ENCODE peak calls at places on chromosomes 1 and 21, in four cellular contexts. One of them, this sample, is unnamed.

GRCh38 chr1:53047737-53048344 is 14.2 kb upstream of the PODN start:
- DNase-seq in K562: no peak
- DNase-seq in thoracic aorta: no peak
- DNase-seq in upper lobe of left lung: no peak
- DNase-seq in this sample: peak; percentile 75

GRCh38 chr1:222521299-222522104 is 26.4 kb downstream of the HHIPL2 start:
- DNase-seq in K562: no peak
- DNase-seq in thoracic aorta: no peak
- DNase-seq in upper lobe of left lung: no peak
- DNase-seq in this sample: peak; percentile 76

GRCh38 chr21:45974073-45975016 is 7.2 kb upstream of the COL6A1 start:
- DNase-seq in upper lobe of left lung: no peak
- DNase-seq in thoracic aorta: no peak
- DNase-seq in K562: peak; percentile 55
- DNase-seq in this sample: peak; percentile 71

GRCh38 chr1:198167436-198167934 is 10.7 kb downstream of the NEK7 start:
- DNase-seq in K562: peak; percentile 36
- DNase-seq in thoracic aorta: no peak
- DNase-seq in upper lobe of left lung: no peak
- DNase-seq in this sample: peak; percentile 65

GRCh38 chr1:180646093-180646492 is 14.3 kb downstream of the XPR1 start:
- DNase-seq in thoracic aorta: no peak
- DNase-seq in K562: no peak
- DNase-seq in upper lobe of left lung: no peak
- DNase-seq in this sample: no peak

GRCh38 chr1:204623365-204623893 is 62.1 kb downstream of the LRRN2 start:
- DNase-seq in upper lobe of left lung: no peak
- DNase-seq in thoracic aorta: no peak
- DNase-seq in K562: peak; percentile 95
- DNase-seq in this sample: peak; percentile 59

GRCh38 chr1:240946926-240947325 is 335.0 kb upstream of the GREM2 start:
- DNase-seq in K562: peak; percentile 22
- DNase-seq in thoracic aorta: no peak
- DNase-seq in upper lobe of left lung: no peak
- DNase-seq in this sample: peak; percentile 69

GRCh38 chr1:58249729-58250586 is 296.6 kb downstream of the OMA1 start:
- DNase-seq in K562: no peak
- DNase-seq in thoracic aorta: no peak
- DNase-seq in upper lobe of left lung: no peak
- DNase-seq in this sample: peak; percentile 37

GRCh38 chr1:20702416-20702815 is 15.4 kb downstream of the KIF17 start:
- DNase-seq in thoracic aorta: no peak
- DNase-seq in upper lobe of left lung: no peak
- DNase-seq in K562: no peak
- DNase-seq in this sample: peak; percentile 48

GRCh38 chr1:117635805-117636204 is 30.0 kb downstream of the TENT5C start:
- DNase-seq in thoracic aorta: no peak
- DNase-seq in upper lobe of left lung: no peak
- DNase-seq in K562: no peak
- DNase-seq in this sample: no peak

GRCh38 chr1:228374711-228375577 is 31.7 kb downstream of the TRIM11 start:
- DNase-seq in upper lobe of left lung: no peak
- DNase-seq in thoracic aorta: peak; percentile 19
- DNase-seq in K562: no peak
- DNase-seq in this sample: peak; percentile 100

GRCh38 chr1:115469703-115470476 is 131.8 kb upstream of the NGF start:
- DNase-seq in upper lobe of left lung: peak; percentile 49
- DNase-seq in K562: peak; percentile 85
- DNase-seq in thoracic aorta: no peak
- DNase-seq in this sample: peak; percentile 51

GRCh38 chr21:42343963-42344510 is 6.8 kb downstream of the TFF2 start:
- DNase-seq in thoracic aorta: no peak
- DNase-seq in upper lobe of left lung: no peak
- DNase-seq in K562: no peak
- DNase-seq in this sample: no peak

GRCh38 chr1:78079580-78079979 is 33.8 kb downstream of the GIPC2 start:
- DNase-seq in upper lobe of left lung: no peak
- DNase-seq in K562: no peak
- DNase-seq in thoracic aorta: no peak
- DNase-seq in this sample: peak; percentile 60

GRCh38 chr1:85340427-85340826 is 64.0 kb upstream of the BCL10 start:
- DNase-seq in upper lobe of left lung: no peak
- DNase-seq in thoracic aorta: no peak
- DNase-seq in K562: no peak
- DNase-seq in this sample: no peak

GRCh38 chr1:76867342-76868130 is at the start of gene ST6GALNAC5:
- DNase-seq in thoracic aorta: no peak
- DNase-seq in upper lobe of left lung: no peak
- DNase-seq in K562: no peak
- DNase-seq in this sample: peak; percentile 11

GRCh38 chr1:67429011-67429527 is 1.1 kb downstream of the SERBP1 start:
- DNase-seq in thoracic aorta: no peak
- DNase-seq in upper lobe of left lung: no peak
- DNase-seq in K562: no peak
- DNase-seq in this sample: peak; percentile 21

GRCh38 chr1:217630711-217631591 is at the start of the genes GPATCH2 and SPATA17:
- DNase-seq in upper lobe of left lung: peak; percentile 77
- DNase-seq in thoracic aorta: peak; percentile 36
- DNase-seq in K562: peak; percentile 27
- DNase-seq in this sample: peak; percentile 94

DNA sequence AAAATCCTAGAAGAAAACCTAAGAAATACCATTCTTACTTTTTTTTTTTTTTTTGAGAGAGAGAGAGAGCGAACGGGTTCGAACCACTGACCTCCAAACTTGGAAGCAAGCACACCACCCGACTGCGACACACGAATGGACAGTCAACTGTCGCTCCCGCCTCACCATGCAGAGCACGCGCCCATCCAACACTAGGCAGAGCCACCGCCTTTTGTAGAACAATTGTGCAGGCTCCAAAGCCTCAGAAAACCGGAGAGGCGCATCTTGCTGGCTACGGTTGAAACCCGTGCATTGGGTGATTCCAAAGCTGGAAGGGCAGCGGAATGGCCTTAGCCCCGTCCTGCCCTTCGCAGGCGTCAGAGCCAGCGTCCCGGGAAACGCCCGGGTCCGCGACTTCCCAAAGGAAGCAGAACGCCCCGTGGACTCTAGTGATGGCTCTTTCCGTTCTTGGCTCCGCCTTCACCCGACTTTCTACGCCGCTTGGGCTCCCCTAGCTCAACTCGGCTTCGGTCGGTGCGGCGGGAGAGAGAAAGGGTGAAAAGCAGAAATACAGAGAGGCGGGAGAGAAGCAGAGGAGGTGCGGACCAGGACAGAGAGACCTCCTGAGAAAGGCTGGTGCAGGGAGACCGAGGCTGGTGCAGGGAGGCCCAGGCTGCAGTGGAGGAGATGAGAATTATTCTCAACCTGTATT is 99.8 kb downstream of the PRKAB2 start:
- DNase-seq in thoracic aorta: no peak
- DNase-seq in K562: no peak
- DNase-seq in upper lobe of left lung: no peak
- DNase-seq in this sample: no peak
- H3K4me3 ChIP-seq in thoracic aorta: peak overlapping the region; percentile 70
- H3K4me3 ChIP-seq in K562: no peak overlapping the region
- H3K4me3 ChIP-seq in upper lobe of left lung: peak overlapping the region; percentile 33
- H3K4me3 ChIP-seq in this sample: peak overlapping the region; percentile 36

GRCh38 chr1:47948126-47948525 is 49.1 kb downstream of the TRABD2B start:
- DNase-seq in thoracic aorta: no peak
- DNase-seq in upper lobe of left lung: no peak
- DNase-seq in K562: no peak
- DNase-seq in this sample: no peak
- TF ChIP-seq CTCF in thoracic aorta: no peak
- TF ChIP-seq CTCF in upper lobe of left lung: no peak
- TF ChIP-seq CTCF in K562: peak; percentile 32
- TF ChIP-seq CTCF in this sample: no peak

GRCh38 chr1:27427836-27428315 is 35.5 kb downstream of the GPR3 start:
- DNase-seq in upper lobe of left lung: no peak
- DNase-seq in thoracic aorta: no peak
- DNase-seq in K562: no peak
- DNase-seq in this sample: no peak
- H3K4me3 ChIP-seq in upper lobe of left lung: peak overlapping the region; percentile 18
- H3K4me3 ChIP-seq in thoracic aorta: peak overlapping the region; percentile 59
- H3K4me3 ChIP-seq in K562: no peak overlapping the region
- H3K4me3 ChIP-seq in this sample: no peak overlapping the region

DNA sequence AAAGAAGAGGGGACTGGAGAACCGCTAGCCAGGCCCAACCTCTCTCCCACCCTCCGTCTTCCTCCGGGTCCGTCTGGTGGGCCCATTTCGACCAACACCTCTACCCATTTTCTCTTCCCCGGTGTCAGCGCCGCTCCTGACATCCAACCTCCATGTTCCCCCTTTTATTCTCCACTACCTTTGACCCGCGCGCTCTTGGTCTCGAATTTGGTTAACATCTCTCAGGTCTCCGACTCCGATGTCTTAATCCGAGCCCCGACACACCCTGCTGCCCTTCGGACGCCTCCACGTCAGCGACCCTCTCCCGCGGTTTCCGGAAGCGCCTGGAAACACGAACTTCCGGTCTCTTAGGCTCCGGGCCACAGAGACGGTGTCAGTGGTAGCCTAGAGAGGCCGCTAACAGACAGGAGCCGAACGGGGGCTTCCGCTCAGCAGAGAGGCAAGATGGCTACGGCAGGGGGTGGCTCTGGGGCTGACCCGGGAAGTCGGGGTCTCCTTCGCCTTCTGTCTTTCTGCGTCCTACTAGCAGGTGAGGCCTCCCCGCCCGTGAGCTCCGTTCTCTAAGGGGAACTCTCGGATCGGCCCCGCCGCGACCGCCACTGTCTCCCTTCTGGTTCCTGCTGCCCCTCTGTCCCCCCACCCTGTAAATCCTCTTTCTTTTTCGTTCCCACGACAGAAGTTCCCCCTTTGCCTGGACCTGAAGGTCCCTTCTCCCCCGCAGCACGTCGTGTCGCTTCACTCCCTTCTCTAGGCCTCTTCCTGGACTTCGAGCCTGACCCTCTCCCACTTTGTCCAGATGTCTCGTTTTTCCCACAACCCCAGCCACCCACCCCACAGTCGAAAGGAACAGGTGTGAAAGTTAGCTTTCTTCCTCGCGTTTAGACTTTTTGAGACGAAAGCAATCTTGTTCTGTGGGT is at the start of the genes COPA and NCSTN:
- DNase-seq in upper lobe of left lung: peak; percentile 96
- DNase-seq in thoracic aorta: peak; percentile 82
- DNase-seq in K562: peak; percentile 89
- DNase-seq in this sample: peak; percentile 98
- TF ChIP-seq CTCF in upper lobe of left lung: no peak
- TF ChIP-seq CTCF in thoracic aorta: no peak
- TF ChIP-seq CTCF in K562: no peak
- TF ChIP-seq CTCF in this sample: peak; percentile 6

GRCh38 chr1:213061263-213061662 is 10.2 kb downstream of the RPS6KC1 start:
- DNase-seq in thoracic aorta: no peak
- DNase-seq in K562: no peak
- DNase-seq in upper lobe of left lung: no peak
- DNase-seq in this sample: no peak

GRCh38 chr1:213070399-213070798 is 19.4 kb downstream of the RPS6KC1 start:
- DNase-seq in upper lobe of left lung: no peak
- DNase-seq in K562: no peak
- DNase-seq in thoracic aorta: no peak
- DNase-seq in this sample: peak; percentile 81

GRCh38 chr1:213065800-213066199 is 14.8 kb downstream of the RPS6KC1 start:
- DNase-seq in K562: no peak
- DNase-seq in thoracic aorta: no peak
- DNase-seq in upper lobe of left lung: no peak
- DNase-seq in this sample: no peak

GRCh38 chr1:213067366-213067765 is 16.3 kb downstream of the RPS6KC1 start:
- DNase-seq in K562: no peak
- DNase-seq in upper lobe of left lung: no peak
- DNase-seq in thoracic aorta: no peak
- DNase-seq in this sample: peak; percentile 18

DNA sequence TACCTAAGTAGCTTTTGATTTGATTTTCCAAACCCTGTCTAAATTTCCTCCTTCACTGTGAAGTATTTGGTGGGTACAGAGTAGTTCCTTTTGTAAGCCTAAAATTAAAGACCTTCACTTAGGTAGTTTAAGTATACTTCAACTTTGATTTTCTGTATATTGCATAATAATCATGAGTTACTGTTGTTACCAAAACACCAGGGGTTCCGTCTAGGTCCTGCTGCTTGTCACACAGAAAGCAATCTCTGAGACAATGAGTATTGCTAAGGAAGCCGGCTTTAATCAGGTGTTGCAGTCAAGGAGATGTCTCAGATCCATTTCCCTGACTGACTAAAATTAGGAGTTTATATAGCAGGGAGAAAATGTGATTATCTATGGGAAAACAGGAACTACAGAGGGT is 15.3 kb downstream of the RPS6KC1 start:
- DNase-seq in K562: no peak
- DNase-seq in upper lobe of left lung: no peak
- DNase-seq in thoracic aorta: no peak
- DNase-seq in this sample: no peak
- H3K4me3 ChIP-seq in K562: no peak overlapping the region
- H3K4me3 ChIP-seq in upper lobe of left lung: no peak overlapping the region
- H3K4me3 ChIP-seq in thoracic aorta: no peak overlapping the region
- H3K4me3 ChIP-seq in this sample: no peak overlapping the region

GRCh38 chr1:86538775-86539174 is 8.1 kb upstream of the CLCA4 start:
- DNase-seq in upper lobe of left lung: no peak
- DNase-seq in K562: no peak
- DNase-seq in thoracic aorta: no peak
- DNase-seq in this sample: no peak

GRCh38 chr1:86537928-86538695 is 8.8 kb upstream of the CLCA4 start:
- DNase-seq in thoracic aorta: no peak
- DNase-seq in K562: no peak
- DNase-seq in upper lobe of left lung: no peak
- DNase-seq in this sample: peak; percentile 19

GRCh38 chr1:86546787-86547221 is at the start of gene CLCA4:
- DNase-seq in thoracic aorta: no peak
- DNase-seq in K562: no peak
- DNase-seq in upper lobe of left lung: no peak
- DNase-seq in this sample: no peak

GRCh38 chr1:86541859-86542258 is 5.0 kb upstream of the CLCA4 start:
- DNase-seq in upper lobe of left lung: no peak
- DNase-seq in thoracic aorta: no peak
- DNase-seq in K562: no peak
- DNase-seq in this sample: peak; percentile 36

DNA sequence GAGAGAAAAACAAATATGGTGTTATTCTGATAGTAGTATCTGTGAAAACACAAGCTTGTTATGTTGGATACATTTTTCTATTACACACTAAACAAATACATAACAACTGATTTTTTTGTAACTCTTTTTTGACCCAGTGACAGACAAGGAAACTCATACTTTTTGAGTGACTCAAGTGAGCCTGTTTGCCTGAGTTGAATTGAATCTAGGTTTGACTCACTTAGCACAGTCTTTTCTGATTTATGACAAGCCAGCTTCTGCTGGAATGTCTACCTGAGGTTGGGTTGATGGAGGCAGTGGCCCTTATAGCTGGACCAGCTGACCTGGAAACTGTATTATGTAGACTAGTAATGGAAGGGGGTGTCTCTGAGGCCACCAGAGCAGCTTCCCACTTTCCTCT is 4.3 kb upstream of the CLCA4 start:
- DNase-seq in thoracic aorta: no peak
- DNase-seq in K562: no peak
- DNase-seq in upper lobe of left lung: no peak
- DNase-seq in this sample: no peak
- TF ChIP-seq CTCF in thoracic aorta: no peak
- TF ChIP-seq CTCF in K562: no peak
- TF ChIP-seq CTCF in upper lobe of left lung: no peak
- TF ChIP-seq CTCF in this sample: no peak